ENCODE peak calls at places on chromosomes 5 and 9, in seven cellular contexts. One of them, this sample, is unnamed.

GRCh38 chr9:109910616-109911568 is 130.9 kb downstream of the PALM2AKAP2 start:
- DNase-seq in Jurkat, Clone E6-1: no peak
- DNase-seq in caudate nucleus: no peak
- DNase-seq in activated CD4-positive, alpha-beta T cell treated with anti-CD3 and anti-CD28 coated beads, Interleukin-2, amount 50 U/mL, for 4 hours: no peak
- DNase-seq in HFFc6: peak; percentile 76
- DNase-seq in NCI-H1092: no peak
- DNase-seq in stimulated activated CD4-positive, alpha-beta T cell treated with anti-CD3 and anti-CD28 coated beads, Interleukin-2, amount 100 ng/mL, for 48 hours: no peak
- DNase-seq in this sample: no peak

GRCh38 chr5:132466453-132467291 is 23.9 kb downstream of the IRF1 start:
- DNase-seq in Jurkat, Clone E6-1: peak; percentile 99
- DNase-seq in caudate nucleus: no peak
- DNase-seq in activated CD4-positive, alpha-beta T cell treated with anti-CD3 and anti-CD28 coated beads, Interleukin-2, amount 50 U/mL, for 4 hours: no peak
- DNase-seq in HFFc6: no peak
- DNase-seq in NCI-H1092: no peak
- DNase-seq in stimulated activated CD4-positive, alpha-beta T cell treated with anti-CD3 and anti-CD28 coated beads, Interleukin-2, amount 100 ng/mL, for 48 hours: no peak
- DNase-seq in this sample: no peak

GRCh38 chr9:93380410-93381060 is 71.0 kb upstream of the FAM120A start:
- DNase-seq in Jurkat, Clone E6-1: no peak
- DNase-seq in caudate nucleus: no peak
- DNase-seq in activated CD4-positive, alpha-beta T cell treated with anti-CD3 and anti-CD28 coated beads, Interleukin-2, amount 50 U/mL, for 4 hours: no peak
- DNase-seq in HFFc6: no peak
- DNase-seq in NCI-H1092: no peak
- DNase-seq in stimulated activated CD4-positive, alpha-beta T cell treated with anti-CD3 and anti-CD28 coated beads, Interleukin-2, amount 100 ng/mL, for 48 hours: no peak
- DNase-seq in this sample: no peak

GRCh38 chr5:39520232-39520572 is 95.4 kb upstream of the DAB2 start:
- DNase-seq in Jurkat, Clone E6-1: no peak
- DNase-seq in caudate nucleus: no peak
- DNase-seq in activated CD4-positive, alpha-beta T cell treated with anti-CD3 and anti-CD28 coated beads, Interleukin-2, amount 50 U/mL, for 4 hours: no peak
- DNase-seq in HFFc6: peak; percentile 85
- DNase-seq in NCI-H1092: no peak
- DNase-seq in stimulated activated CD4-positive, alpha-beta T cell treated with anti-CD3 and anti-CD28 coated beads, Interleukin-2, amount 100 ng/mL, for 48 hours: no peak
- DNase-seq in this sample: no peak

GRCh38 chr5:113274836-113275414 is 159.9 kb downstream of the TSSK1B start:
- DNase-seq in Jurkat, Clone E6-1: no peak
- DNase-seq in caudate nucleus: no peak
- DNase-seq in activated CD4-positive, alpha-beta T cell treated with anti-CD3 and anti-CD28 coated beads, Interleukin-2, amount 50 U/mL, for 4 hours: no peak
- DNase-seq in HFFc6: no peak
- DNase-seq in NCI-H1092: no peak
- DNase-seq in stimulated activated CD4-positive, alpha-beta T cell treated with anti-CD3 and anti-CD28 coated beads, Interleukin-2, amount 100 ng/mL, for 48 hours: no peak
- DNase-seq in this sample: no peak

GRCh38 chr5:149853701-149854100 is 90.9 kb downstream of the PDE6A start:
- DNase-seq in Jurkat, Clone E6-1: no peak
- DNase-seq in caudate nucleus: no peak
- DNase-seq in activated CD4-positive, alpha-beta T cell treated with anti-CD3 and anti-CD28 coated beads, Interleukin-2, amount 50 U/mL, for 4 hours: no peak
- DNase-seq in HFFc6: no peak
- DNase-seq in NCI-H1092: no peak
- DNase-seq in stimulated activated CD4-positive, alpha-beta T cell treated with anti-CD3 and anti-CD28 coated beads, Interleukin-2, amount 100 ng/mL, for 48 hours: no peak
- DNase-seq in this sample: no peak

GRCh38 chr9:118215544-118215943 is 511.3 kb downstream of the TLR4 start:
- DNase-seq in Jurkat, Clone E6-1: no peak
- DNase-seq in caudate nucleus: no peak
- DNase-seq in activated CD4-positive, alpha-beta T cell treated with anti-CD3 and anti-CD28 coated beads, Interleukin-2, amount 50 U/mL, for 4 hours: no peak
- DNase-seq in HFFc6: no peak
- DNase-seq in NCI-H1092: no peak
- DNase-seq in stimulated activated CD4-positive, alpha-beta T cell treated with anti-CD3 and anti-CD28 coated beads, Interleukin-2, amount 100 ng/mL, for 48 hours: no peak
- DNase-seq in this sample: no peak

GRCh38 chr5:157842185-157842584 is 16.8 kb downstream of the CLINT1 start:
- DNase-seq in Jurkat, Clone E6-1: no peak
- DNase-seq in caudate nucleus: no peak
- DNase-seq in activated CD4-positive, alpha-beta T cell treated with anti-CD3 and anti-CD28 coated beads, Interleukin-2, amount 50 U/mL, for 4 hours: no peak
- DNase-seq in HFFc6: no peak
- DNase-seq in NCI-H1092: no peak
- DNase-seq in stimulated activated CD4-positive, alpha-beta T cell treated with anti-CD3 and anti-CD28 coated beads, Interleukin-2, amount 100 ng/mL, for 48 hours: no peak
- DNase-seq in this sample: no peak

GRCh38 chr9:109319631-109320233 is 1.1 kb downstream of the EPB41L4B start:
- DNase-seq in Jurkat, Clone E6-1: no peak
- DNase-seq in caudate nucleus: no peak
- DNase-seq in activated CD4-positive, alpha-beta T cell treated with anti-CD3 and anti-CD28 coated beads, Interleukin-2, amount 50 U/mL, for 4 hours: no peak
- DNase-seq in HFFc6: no peak
- DNase-seq in NCI-H1092: no peak
- DNase-seq in stimulated activated CD4-positive, alpha-beta T cell treated with anti-CD3 and anti-CD28 coated beads, Interleukin-2, amount 100 ng/mL, for 48 hours: no peak
- DNase-seq in this sample: no peak

GRCh38 chr5:11687498-11687897 is 216.7 kb downstream of the CTNND2 start:
- DNase-seq in Jurkat, Clone E6-1: no peak
- DNase-seq in caudate nucleus: no peak
- DNase-seq in activated CD4-positive, alpha-beta T cell treated with anti-CD3 and anti-CD28 coated beads, Interleukin-2, amount 50 U/mL, for 4 hours: no peak
- DNase-seq in HFFc6: no peak
- DNase-seq in NCI-H1092: no peak
- DNase-seq in stimulated activated CD4-positive, alpha-beta T cell treated with anti-CD3 and anti-CD28 coated beads, Interleukin-2, amount 100 ng/mL, for 48 hours: no peak
- DNase-seq in this sample: no peak

This sample was measured in NCI-H2227 treated with DMSO at 0.1 percent for 48 hours.